ENCODE peak calls at places on chromosomes 7 and 10, in ten cellular contexts. E, J, L, O, B, A, F, S, Y and I are unnamed samples.

GRCh38 chr7:155808551-155809331 is 3.5 kb downstream of the SHH start:
- DNase-seq in F (peak; percentile 67), B (peak; percentile 47), Y (no peak), S (no peak), E (no peak), J (peak; percentile 46), L (no peak), A (no peak), O (no peak), I (no peak)

GRCh38 chr10:14681305-14681704 is 93.4 kb downstream of the FAM107B start:
- DNase-seq in E (no peak), L (no peak), S (no peak), J (no peak), Y (no peak), F (no peak), O (no peak), B (no peak), A (no peak), I (no peak)

GRCh38 chr7:131159961-131160361 is 167.7 kb upstream of the MKLN1 start:
- DNase-seq in Y (peak; percentile 58), O (no peak), B (no peak), L (no peak), E (no peak), J (no peak), A (no peak), F (no peak), S (peak; percentile 78), I (no peak)

GRCh38 chr7:80634505-80634904 is 3.9 kb upstream of the CD36 start:
- DNase-seq in O (no peak), L (no peak), Y (peak; percentile 90), J (no peak), B (no peak), A (no peak), F (no peak), S (peak; percentile 72), E (no peak), I (no peak)

GRCh38 chr7:29557954-29558353 is 5.7 kb upstream of the PRR15 start:
- DNase-seq in J (no peak), L (no peak), O (no peak), B (no peak), S (no peak), A (no peak), Y (peak; percentile 42), E (no peak), F (no peak), I (no peak)

GRCh38 chr7:22666732-22667131 is 60.3 kb upstream of the IL6 start:
- DNase-seq in A (no peak), O (no peak), S (peak; percentile 67), J (peak; percentile 62), F (no peak), Y (peak; percentile 54), L (no peak), E (no peak), B (no peak), I (no peak)

GRCh38 chr7:28573059-28573553 is 160.8 kb downstream of the CREB5 start:
- DNase-seq in E (no peak), L (no peak), Y (peak; percentile 46), B (no peak), S (peak; percentile 90), F (peak; percentile 61), J (peak; percentile 83), A (peak; percentile 41), O (no peak), I (no peak)

GRCh38 chr7:7122033-7122478 is 60.3 kb upstream of the C1GALT1 start:
- DNase-seq in S (peak; percentile 14), A (no peak), Y (no peak), E (no peak), F (no peak), B (no peak), L (no peak), J (no peak), O (no peak), I (no peak)

GRCh38 chr10:119550802-119551201 is 8.3 kb upstream of the RGS10 start:
- DNase-seq in B (no peak), F (no peak), O (no peak), J (no peak), L (no peak), S (no peak), E (no peak), Y (no peak), A (no peak), I (no peak)

GRCh38 chr7:153939654-153940053 is 112.5 kb upstream of the DPP6 start:
- DNase-seq in O (no peak), J (no peak), B (no peak), L (no peak), Y (no peak), S (no peak), A (no peak), E (no peak), F (no peak), I (no peak)

GRCh38 chr7:121113288-121113687 is 124.8 kb downstream of the CPED1 start:
- DNase-seq in E (no peak), A (no peak), S (peak; percentile 56), J (no peak), B (no peak), Y (peak; percentile 20), O (no peak), L (no peak), F (no peak), I (no peak)

GRCh38 chr7:100573691-100574361 is at the start of gene SAP25:
- DNase-seq in E (no peak), A (no peak), L (peak; percentile 67), J (no peak), S (no peak), F (no peak), O (no peak), Y (no peak), B (peak; percentile 52), I (no peak)

DNA sequence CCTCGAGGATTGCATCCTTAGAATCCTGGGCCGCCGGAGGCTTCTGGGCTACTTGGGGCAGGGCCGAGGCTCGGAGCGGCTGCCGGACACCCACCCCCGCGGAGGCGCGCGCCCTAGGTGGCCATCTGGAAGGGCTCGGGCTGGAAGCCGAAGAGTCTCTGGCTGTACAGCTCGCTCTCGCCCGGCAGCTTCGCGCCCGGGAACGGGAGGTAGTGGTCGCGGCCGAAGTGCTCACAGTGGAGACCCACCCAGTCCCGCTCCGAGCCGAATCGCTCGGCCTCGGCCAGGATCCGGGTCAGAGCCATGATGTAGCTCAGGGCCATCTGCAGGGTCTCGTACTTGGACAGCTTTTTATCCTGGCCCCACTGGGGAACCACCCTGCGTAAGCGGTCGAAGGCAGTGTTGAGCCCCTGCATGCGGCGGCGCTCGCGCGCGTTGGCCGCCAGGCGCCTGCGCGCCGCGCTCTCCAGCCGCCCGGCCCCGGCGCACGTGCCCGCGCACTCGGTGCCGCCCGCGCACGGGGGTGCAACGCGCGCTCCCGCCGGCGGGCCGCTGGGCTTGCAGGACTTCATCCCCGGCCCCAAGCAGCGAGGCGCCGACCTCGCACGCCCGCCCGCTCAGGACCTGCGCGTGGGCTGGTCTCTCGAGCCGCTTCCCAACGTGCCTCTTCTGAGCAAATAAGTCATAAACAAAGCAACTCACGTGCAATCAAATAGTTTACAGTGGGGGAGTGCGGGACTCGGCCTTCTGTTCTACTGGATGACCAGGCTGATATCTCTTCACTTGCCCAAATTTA is 609 bp downstream of the ATOH7 start:
- DNase-seq in O (peak; percentile 82), B (peak; percentile 76), E (peak; percentile 45), Y (peak; percentile 60), J (peak; percentile 81), L (peak; percentile 76), A (peak; percentile 79), F (peak; percentile 69), S (peak; percentile 64), I (no peak)
- TF ChIP-seq CTCF in O (no peak), B (no peak), E (no peak), Y (peak; percentile 19), J (no peak), L (no peak), A (peak; percentile 16), F (no peak), S (no peak), I (no peak)

GRCh38 chr10:131841131-131841661 is 59.6 kb upstream of the PPP2R2D start:
- DNase-seq in Y (no peak), E (no peak), F (no peak), L (peak; percentile 11), S (no peak), O (peak; percentile 19), A (no peak), B (no peak), J (no peak), I (no peak)

GRCh38 chr10:131843089-131843595 is 57.7 kb upstream of the PPP2R2D start:
- DNase-seq in E (no peak), S (no peak), A (peak; percentile 1), O (peak; percentile 27), F (no peak), L (no peak), B (no peak), Y (no peak), J (no peak), I (no peak)

GRCh38 chr10:131842351-131843088 is 58.3 kb upstream of the PPP2R2D start:
- DNase-seq in Y (no peak), A (peak; percentile 2), J (no peak), F (no peak), B (no peak), E (no peak), L (no peak), S (no peak), O (peak; percentile 37), I (peak; percentile 83)

GRCh38 chr10:131840788-131841118 is 60.1 kb upstream of the PPP2R2D start:
- DNase-seq in S (no peak), Y (no peak), L (no peak), B (no peak), F (no peak), J (no peak), A (no peak), O (no peak), E (no peak), I (no peak)

DNA sequence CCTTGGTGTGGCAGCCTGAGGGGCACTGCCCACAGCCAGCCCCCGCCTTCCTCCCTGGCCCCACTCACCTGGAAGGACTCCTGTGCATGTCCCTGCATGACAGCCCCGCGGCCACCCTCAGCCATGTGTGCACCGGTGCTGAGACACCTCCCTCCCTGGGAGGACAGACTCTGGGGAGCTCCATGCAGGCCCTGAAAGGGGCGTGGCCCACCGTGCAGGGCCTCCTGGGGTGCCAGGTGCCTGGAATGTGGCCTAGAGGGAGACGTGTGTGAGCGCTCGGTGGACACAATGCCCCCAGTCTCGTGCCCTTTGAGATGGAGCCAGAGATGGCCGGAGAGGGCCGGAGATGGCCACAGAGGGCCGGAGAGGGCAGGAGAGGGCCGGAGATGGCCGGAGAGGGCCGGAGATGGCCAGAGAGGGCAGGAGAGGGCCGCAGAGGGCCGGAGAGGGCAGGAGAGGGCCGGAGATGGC is 59.1 kb upstream of the PPP2R2D start:
- DNase-seq in S (no peak), L (peak; percentile 27), E (no peak), J (no peak), A (peak; percentile 2), B (no peak), F (no peak), O (peak; percentile 54), Y (no peak), I (no peak)
- TF ChIP-seq CTCF in S (no peak), L (no peak), E (no peak), J (no peak), A (no peak), B (no peak), F (no peak), O (no peak), Y (no peak), I (no peak)

GRCh38 chr10:54133201-54133600 is 667.8 kb downstream of the PCDH15 start:
- DNase-seq in B (no peak), Y (no peak), S (no peak), F (no peak), L (no peak), E (no peak), O (no peak), J (no peak), A (no peak), I (no peak)
- TF ChIP-seq CTCF in B (peak; percentile 53), Y (no peak), S (peak; percentile 12), F (no peak), L (peak; percentile 28), E (peak; percentile 21), O (no peak), J (peak; percentile 27), A (peak; percentile 58), I (no peak)

GRCh38 chr10:30433286-30433778 is 652 bp upstream of the MAP3K8 start:
- DNase-seq in O (peak; percentile 92), S (peak; percentile 67), A (peak; percentile 26), J (peak; percentile 68), L (peak; percentile 75), F (peak; percentile 80), B (peak; percentile 67), Y (peak; percentile 86), E (peak; percentile 64), I (peak; percentile 97)
- TF ChIP-seq CTCF in O (no peak), S (no peak), A (no peak), J (no peak), L (no peak), F (no peak), B (no peak), Y (no peak), E (no peak), I (no peak)